ENCODE peak calls at places on chromosomes 16 and 17, in five cellular contexts. One of them, this sample, is unnamed. For H3K36me3, the result is how much of the 10 kb centered on the place peaks cover.

GRCh38 chr17:28317965-28318758 is 838 bp upstream of the TMEM97 start:
- DNase-seq in GM23338: peak
- DNase-seq in heart right ventricle: no peak
- DNase-seq in K562: peak
- DNase-seq in PC-3: no peak
- DNase-seq in this sample: no peak

GRCh38 chr17:4318596-4318995 is 47.9 kb downstream of the UBE2G1 start:
- DNase-seq in PC-3: no peak
- DNase-seq in GM23338: no peak
- DNase-seq in K562: no peak
- DNase-seq in heart right ventricle: no peak
- DNase-seq in this sample: no peak

GRCh38 chr17:67421869-67422273 is 44.8 kb downstream of the PITPNC1 start:
- DNase-seq in K562: no peak
- DNase-seq in heart right ventricle: peak
- DNase-seq in GM23338: peak
- DNase-seq in PC-3: peak
- DNase-seq in this sample: peak

GRCh38 chr16:15714393-15715172 is 64.5 kb downstream of the NDE1 start:
- DNase-seq in GM23338: peak
- DNase-seq in heart right ventricle: no peak
- DNase-seq in K562: no peak
- DNase-seq in PC-3: no peak
- DNase-seq in this sample: no peak

GRCh38 chr16:89923640-89924297 is 627 bp downstream of the TUBB3 start:
- DNase-seq in heart right ventricle: no peak
- DNase-seq in K562: no peak
- DNase-seq in PC-3: no peak
- DNase-seq in GM23338: peak
- DNase-seq in this sample: no peak

GRCh38 chr17:45895304-45895968 is 1.1 kb downstream of the MAPT start:
- DNase-seq in PC-3: peak
- DNase-seq in GM23338: peak
- DNase-seq in K562: no peak
- DNase-seq in heart right ventricle: no peak
- DNase-seq in this sample: no peak

GRCh38 chr17:67983289-67983688 is 13.0 kb downstream of the C17orf58 start:
- DNase-seq in heart right ventricle: no peak
- DNase-seq in PC-3: no peak
- DNase-seq in K562: no peak
- DNase-seq in GM23338: no peak
- DNase-seq in this sample: no peak

GRCh38 chr16:57826706-57827625 is 24.7 kb upstream of the KIFC3 start:
- DNase-seq in heart right ventricle: no peak
- DNase-seq in K562: no peak
- DNase-seq in PC-3: no peak
- DNase-seq in GM23338: no peak
- DNase-seq in this sample: no peak

GRCh38 chr17:74748279-74748528 is 224 bp upstream of the NHERF1 start:
- DNase-seq in GM23338: no peak
- DNase-seq in heart right ventricle: no peak
- DNase-seq in PC-3: no peak
- DNase-seq in K562: no peak
- DNase-seq in this sample: no peak

GRCh38 chr16:11190585-11191565 is 65.1 kb downstream of the SOCS1 start:
- DNase-seq in heart right ventricle: no peak
- DNase-seq in K562: no peak
- DNase-seq in GM23338: no peak
- DNase-seq in PC-3: peak
- DNase-seq in this sample: no peak

GRCh38 chr17:22265807-22266206 is 573.5 kb downstream of the KCNJ18 start:
- DNase-seq in GM23338: no peak
- DNase-seq in K562: no peak
- DNase-seq in heart right ventricle: no peak
- DNase-seq in PC-3: no peak
- DNase-seq in this sample: no peak

GRCh38 chr17:43755389-43755875 is 3.2 kb downstream of the SOST start:
- DNase-seq in K562: no peak
- DNase-seq in PC-3: peak
- DNase-seq in heart right ventricle: no peak
- DNase-seq in GM23338: peak
- DNase-seq in this sample: no peak

GRCh38 chr17:6509295-6509771 is 47.0 kb downstream of the PITPNM3 start:
- DNase-seq in GM23338: peak
- DNase-seq in PC-3: no peak
- DNase-seq in heart right ventricle: no peak
- DNase-seq in K562: peak
- DNase-seq in this sample: no peak

GRCh38 chr17:16140854-16141253 is 74.5 kb downstream of the NCOR1 start:
- DNase-seq in GM23338: no peak
- DNase-seq in K562: no peak
- DNase-seq in PC-3: no peak
- DNase-seq in heart right ventricle: no peak
- DNase-seq in this sample: no peak
- H3K36me3 ChIP-seq in GM23338: under half
- H3K36me3 ChIP-seq in K562: under half
- H3K36me3 ChIP-seq in PC-3: under half
- H3K36me3 ChIP-seq in heart right ventricle: under half
- H3K36me3 ChIP-seq in this sample: under half

DNA sequence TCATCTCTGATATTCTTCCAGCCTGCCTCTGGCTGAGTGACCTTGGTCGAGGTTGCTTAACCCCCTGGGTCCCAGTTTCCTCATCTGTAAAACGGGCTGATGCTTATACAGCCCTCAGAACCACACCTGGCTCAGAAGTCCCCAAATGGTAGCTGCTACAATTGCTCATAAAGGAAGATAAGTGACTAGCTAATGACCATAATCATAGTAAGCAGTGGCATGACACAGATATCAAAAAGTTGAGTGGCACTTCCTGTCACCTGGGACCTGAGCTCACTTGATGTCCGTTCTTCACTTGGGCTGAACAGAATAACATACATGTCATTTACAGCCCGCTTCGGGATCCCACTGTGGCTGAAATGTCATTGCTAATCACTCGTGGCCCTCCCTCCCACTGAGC is 1.8 kb downstream of the MGRN1 start:
- DNase-seq in K562: no peak
- DNase-seq in GM23338: no peak
- DNase-seq in heart right ventricle: no peak
- DNase-seq in PC-3: no peak
- DNase-seq in this sample: no peak
- H3K4me3 ChIP-seq in K562: no peak
- H3K4me3 ChIP-seq in GM23338: peak
- H3K4me3 ChIP-seq in heart right ventricle: peak
- H3K4me3 ChIP-seq in PC-3: peak
- H3K4me3 ChIP-seq in this sample: peak

GRCh38 chr17:47899643-47900042 is 3.6 kb downstream of the SP2 start:
- DNase-seq in PC-3: no peak
- DNase-seq in GM23338: no peak
- DNase-seq in K562: no peak
- DNase-seq in heart right ventricle: no peak
- DNase-seq in this sample: no peak
- TF ChIP-seq CTCF in PC-3: no peak
- TF ChIP-seq CTCF in GM23338: no peak
- TF ChIP-seq CTCF in K562: no peak
- TF ChIP-seq CTCF in heart right ventricle: no peak
- TF ChIP-seq CTCF in this sample: no peak

GRCh38 chr16:19188406-19188805 is 20.4 kb downstream of the SYT17 start:
- DNase-seq in heart right ventricle: no peak
- DNase-seq in PC-3: no peak
- DNase-seq in K562: no peak
- DNase-seq in GM23338: no peak
- DNase-seq in this sample: no peak

GRCh38 chr16:19184823-19185509 is 16.9 kb downstream of the SYT17 start:
- DNase-seq in heart right ventricle: no peak
- DNase-seq in PC-3: no peak
- DNase-seq in K562: no peak
- DNase-seq in GM23338: peak
- DNase-seq in this sample: no peak

GRCh38 chr16:19186403-19186802 is 18.4 kb downstream of the SYT17 start:
- DNase-seq in PC-3: no peak
- DNase-seq in heart right ventricle: no peak
- DNase-seq in K562: no peak
- DNase-seq in GM23338: no peak
- DNase-seq in this sample: no peak

GRCh38 chr16:19183187-19183586 is 15.1 kb downstream of the SYT17 start:
- DNase-seq in GM23338: no peak
- DNase-seq in K562: no peak
- DNase-seq in heart right ventricle: no peak
- DNase-seq in PC-3: no peak
- DNase-seq in this sample: no peak

GRCh38 chr16:19185510-19185851 is 17.4 kb downstream of the SYT17 start:
- DNase-seq in heart right ventricle: no peak
- DNase-seq in PC-3: no peak
- DNase-seq in GM23338: no peak
- DNase-seq in K562: no peak
- DNase-seq in this sample: no peak
- H3K36me3 ChIP-seq in heart right ventricle: under half
- H3K36me3 ChIP-seq in PC-3: under half
- H3K36me3 ChIP-seq in GM23338: under half
- H3K36me3 ChIP-seq in K562: under half
- H3K36me3 ChIP-seq in this sample: under half

GRCh38 chr17:2691069-2691871 is 20.3 kb downstream of the CLUH start:
- DNase-seq in heart right ventricle: peak
- DNase-seq in K562: no peak
- DNase-seq in GM23338: no peak
- DNase-seq in PC-3: no peak
- DNase-seq in this sample: no peak

GRCh38 chr17:2690165-2691068 is 21.1 kb downstream of the CLUH start:
- DNase-seq in GM23338: no peak
- DNase-seq in heart right ventricle: peak
- DNase-seq in K562: no peak
- DNase-seq in PC-3: no peak
- DNase-seq in this sample: no peak

GRCh38 chr17:2688351-2689342 is 22.9 kb downstream of the CLUH start:
- DNase-seq in GM23338: no peak
- DNase-seq in heart right ventricle: peak
- DNase-seq in PC-3: peak
- DNase-seq in K562: no peak
- DNase-seq in this sample: no peak

GRCh38 chr17:2687074-2687418 is 24.5 kb downstream of the CLUH start:
- DNase-seq in PC-3: no peak
- DNase-seq in heart right ventricle: no peak
- DNase-seq in K562: no peak
- DNase-seq in GM23338: no peak
- DNase-seq in this sample: no peak

DNA sequence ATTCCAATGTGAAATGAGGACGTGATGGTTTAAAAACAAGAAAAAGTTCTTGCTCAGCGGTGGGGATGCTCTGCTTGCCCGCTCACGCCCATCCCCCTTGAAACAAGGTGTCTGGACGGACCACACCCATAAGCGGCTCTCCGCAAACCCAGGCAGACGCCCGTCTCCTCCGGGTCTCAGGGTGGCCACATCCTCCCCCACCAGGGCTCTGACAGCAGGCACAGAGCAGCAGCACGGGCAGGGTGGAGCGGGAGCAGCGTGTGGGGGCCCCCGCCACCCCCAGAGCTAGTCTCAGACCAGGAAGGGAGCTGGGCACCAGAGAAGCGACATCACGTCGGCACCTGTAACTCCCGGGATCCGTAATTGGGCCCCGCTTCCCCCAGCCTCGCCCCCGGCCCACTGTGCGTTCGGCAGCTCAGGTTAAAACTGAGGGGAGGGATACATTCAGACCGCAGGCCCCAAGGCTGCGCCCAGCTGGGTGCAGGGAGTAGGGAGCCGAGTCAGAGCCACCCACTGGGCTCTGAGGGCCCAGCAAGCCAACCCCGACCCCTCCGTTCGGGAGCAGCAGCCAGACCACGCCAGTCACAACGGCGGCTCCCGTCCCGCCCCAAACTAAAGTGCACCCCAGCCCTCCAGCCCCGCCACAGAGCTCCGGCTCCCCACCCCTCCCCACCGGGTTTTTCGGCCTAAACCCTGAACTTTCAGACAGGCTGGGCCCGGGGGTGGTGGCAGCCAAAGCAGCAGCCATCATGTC is 22.0 kb downstream of the CLUH start:
- DNase-seq in K562: no peak
- DNase-seq in GM23338: no peak
- DNase-seq in heart right ventricle: peak
- DNase-seq in PC-3: no peak
- DNase-seq in this sample: no peak
- H3K4me3 ChIP-seq in K562: no peak
- H3K4me3 ChIP-seq in GM23338: no peak
- H3K4me3 ChIP-seq in heart right ventricle: no peak
- H3K4me3 ChIP-seq in PC-3: no peak
- H3K4me3 ChIP-seq in this sample: no peak

DNA sequence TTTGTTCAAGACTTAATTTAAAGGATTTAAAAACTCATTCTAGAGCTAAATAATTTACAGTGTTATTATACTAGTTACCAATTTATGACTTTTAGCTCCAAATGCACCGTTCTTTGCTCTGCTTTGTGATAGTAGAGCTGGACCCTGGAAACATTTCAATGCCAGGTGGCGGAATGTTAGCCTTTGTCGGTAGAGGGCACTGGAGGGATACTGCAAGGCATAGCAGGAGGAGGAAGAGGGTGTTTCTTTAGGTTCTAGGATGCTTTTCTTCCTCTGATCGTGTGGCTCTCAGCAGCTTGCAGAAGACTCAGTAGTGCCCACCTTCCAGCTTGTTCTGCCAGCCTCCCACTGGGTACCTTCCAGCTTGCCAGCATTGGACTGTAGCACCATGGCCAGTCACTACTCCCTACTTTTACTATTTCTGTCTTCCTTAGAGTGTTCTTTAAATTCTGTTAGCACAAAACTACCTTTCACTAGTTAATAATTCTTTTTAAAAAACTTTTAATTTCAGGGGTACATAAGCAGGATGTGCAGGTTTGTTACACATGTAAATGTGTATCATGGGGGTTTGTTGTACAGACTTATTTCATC is 325.3 kb downstream of the UTP18 start:
- DNase-seq in K562: peak
- DNase-seq in heart right ventricle: no peak
- DNase-seq in PC-3: peak
- DNase-seq in GM23338: peak
- DNase-seq in this sample: no peak
- TF ChIP-seq CTCF in K562: peak
- TF ChIP-seq CTCF in heart right ventricle: peak
- TF ChIP-seq CTCF in PC-3: peak
- TF ChIP-seq CTCF in GM23338: peak
- TF ChIP-seq CTCF in this sample: no peak

GRCh38 chr16:1631931-1632637 is 19.9 kb downstream of the CRAMP1 start:
- DNase-seq in heart right ventricle: no peak
- DNase-seq in GM23338: no peak
- DNase-seq in K562: no peak
- DNase-seq in PC-3: no peak
- DNase-seq in this sample: no peak
- H3K36me3 ChIP-seq in heart right ventricle: under half
- H3K36me3 ChIP-seq in GM23338: under half
- H3K36me3 ChIP-seq in K562: half or more
- H3K36me3 ChIP-seq in PC-3: under half
- H3K36me3 ChIP-seq in this sample: under half